ENCODE peak calls at places on chromosome 22, in five cellular contexts. Y is PC-9, P is MM.1S, U is HCT116, X is neural progenitor cell. T is an unnamed sample.
A peak's percentile ranks its signal among the peaks of the same experiment; 100 is the strongest.

GRCh38 chr22:48197189-48197690 is 1434.8 kb downstream of the TBC1D22A start:
- DNase-seq in Y (no peak), P (no peak), X (no peak), U (no peak), T (no peak)

GRCh38 chr22:18148508-18148965 is 1.4 kb upstream of the USP18 start:
- DNase-seq in P (no peak), X (no peak), Y (no peak), U (no peak), T (no peak)

GRCh38 chr22:32142600-32142999 is 16.5 kb downstream of the C22orf42 start:
- DNase-seq in P (no peak), X (no peak), Y (no peak), U (no peak), T (no peak)

GRCh38 chr22:17191163-17191562 is 28.1 kb downstream of the ADA2 start:
- DNase-seq in Y (no peak), P (no peak), U (no peak), X (no peak), T (no peak)

GRCh38 chr22:20110359-20110985 is 5.4 kb upstream of the RANBP1 start:
- DNase-seq in X (no peak), Y (no peak), P (no peak), U (no peak), T (no peak)

GRCh38 chr22:24325105-24325757 is 54.6 kb downstream of the SPECC1L start:
- DNase-seq in P (peak; percentile 84), U (no peak), Y (no peak), X (peak; percentile 48), T (peak; percentile 87)

GRCh38 chr22:35637943-35638342 is 10.3 kb upstream of the APOL6 start:
- DNase-seq in Y (no peak), X (no peak), U (no peak), P (no peak), T (no peak)

GRCh38 chr22:23549198-23549595 is 30.9 kb downstream of the IGLL1 start:
- DNase-seq in P (no peak), X (no peak), Y (no peak), U (no peak), T (no peak)

GRCh38 chr22:42156121-42156520 is 25.5 kb upstream of the CYP2D6 start:
- DNase-seq in U (no peak), Y (peak; percentile 37), P (no peak), X (no peak), T (no peak)

DNA sequence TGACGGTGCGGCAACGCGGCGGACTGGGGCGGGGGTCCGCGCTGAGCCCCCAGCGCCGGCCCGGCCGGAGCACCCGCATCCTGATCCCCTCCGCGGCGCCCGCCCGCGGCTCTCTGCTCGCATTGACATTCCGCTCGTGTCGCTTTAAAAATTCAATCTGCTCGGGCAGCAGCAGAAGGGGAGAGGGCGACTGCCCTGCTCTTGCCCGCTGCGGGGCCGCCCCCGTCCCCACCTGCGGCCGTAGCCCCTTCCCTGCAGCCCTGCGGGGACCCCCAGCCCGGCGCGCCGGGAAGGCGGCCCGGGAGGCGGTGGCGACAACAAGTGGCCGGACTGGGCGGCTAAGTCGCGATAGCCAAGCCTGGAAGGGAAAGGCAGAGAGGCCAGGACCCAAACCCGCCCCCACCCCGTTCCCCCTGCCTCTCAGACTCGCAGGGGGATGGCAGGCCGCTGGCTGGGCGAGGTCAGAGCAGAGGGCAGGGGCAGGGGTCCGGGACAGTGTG is 1.1 kb downstream of the CABP7 start:
- DNase-seq in P (no peak), Y (no peak), X (peak; percentile 40), U (no peak), T (no peak)
- TF ChIP-seq EZH2 in P (no peak), Y (peak; percentile 87), X (peak; percentile 98), U (no peak), T (peak; percentile 84)

DNA sequence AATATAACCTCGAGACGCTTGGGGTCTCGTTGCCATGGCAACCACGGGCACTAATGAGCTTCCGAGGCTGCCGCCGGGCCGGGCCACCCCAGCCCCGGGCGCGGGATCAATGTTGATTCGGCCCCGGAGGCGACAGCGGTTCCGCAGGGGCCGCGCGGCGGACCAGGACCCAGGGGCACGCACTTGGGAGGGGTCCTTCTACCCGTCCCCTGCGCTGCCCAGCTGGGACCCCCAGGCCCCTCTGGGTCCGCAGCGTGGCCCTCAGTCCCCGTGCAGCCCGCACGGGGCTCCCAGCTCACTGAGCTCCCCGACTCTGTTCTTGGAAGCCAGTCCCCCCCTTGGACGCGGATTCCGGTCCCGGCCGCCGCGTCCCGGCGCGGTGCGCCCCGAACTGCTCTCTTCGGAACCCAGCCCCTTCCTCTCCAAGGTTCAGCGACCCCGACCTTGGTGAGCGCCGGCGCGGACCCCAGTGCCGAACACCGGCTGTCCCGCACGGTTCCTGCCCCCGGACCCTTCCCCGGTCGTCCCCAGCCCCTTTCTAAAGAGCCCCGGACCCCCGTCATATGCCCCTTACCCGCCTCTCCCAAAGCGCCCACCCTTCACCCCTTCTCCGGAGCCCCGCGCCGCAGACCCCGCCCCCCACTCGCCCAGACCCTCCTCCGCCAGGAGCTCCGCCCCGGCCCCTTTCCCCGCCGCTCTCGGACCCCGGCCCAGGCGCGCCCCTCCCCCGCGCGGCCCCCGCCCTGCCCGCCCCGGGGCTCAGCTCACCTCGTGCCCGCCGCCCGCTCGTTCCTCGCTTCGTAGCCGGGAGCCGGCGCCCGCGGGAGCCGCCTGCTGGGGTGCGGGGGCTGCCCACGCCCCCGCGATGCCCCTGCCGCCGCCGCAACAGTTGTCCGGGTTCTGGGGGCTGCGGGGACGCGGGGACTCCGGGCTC is 18.2 kb upstream of the SHISAL1 start:
- DNase-seq in U (no peak), P (no peak), Y (no peak), X (peak; percentile 76), T (no peak)
- TF ChIP-seq EZH2 in U (no peak), P (no peak), Y (no peak), X (peak; percentile 66), T (peak; percentile 99)

GRCh38 chr22:45888221-45889092 is 88.5 kb downstream of the WNT7B start:
- DNase-seq in Y (no peak), U (no peak), P (no peak), X (no peak), T (no peak)
- TF ChIP-seq EZH2 in Y (no peak), U (no peak), P (no peak), X (no peak), T (no peak)

GRCh38 chr22:39560127-39560526 is 10.4 kb upstream of the CACNA1I start:
- DNase-seq in U (no peak), P (no peak), Y (peak; percentile 51), X (no peak), T (no peak)

GRCh38 chr22:39558950-39559349 is 11.6 kb upstream of the CACNA1I start:
- DNase-seq in X (no peak), U (no peak), P (no peak), Y (no peak), T (no peak)

GRCh38 chr22:39559456-39560105 is 11.0 kb upstream of the CACNA1I start:
- DNase-seq in P (no peak), U (no peak), X (peak; percentile 67), Y (peak; percentile 81), T (no peak)

GRCh38 chr22:39558254-39558727 is 12.3 kb upstream of the CACNA1I start:
- DNase-seq in U (no peak), X (peak; percentile 50), Y (no peak), P (no peak), T (no peak)

GRCh38 chr22:39556970-39557811 is 13.4 kb upstream of the CACNA1I start:
- DNase-seq in U (no peak), X (peak; percentile 75), P (no peak), Y (peak; percentile 47), T (no peak)
- TF ChIP-seq EZH2 in U (no peak), X (peak; percentile 60), P (no peak), Y (no peak), T (peak; percentile 88)

GRCh38 chr22:22348127-22348814 is 103.7 kb downstream of the VPREB1 start:
- DNase-seq in U (peak; percentile 26), Y (no peak), X (peak; percentile 75), P (peak; percentile 46), T (no peak)
- TF ChIP-seq EZH2 in U (no peak), Y (no peak), X (no peak), P (no peak), T (no peak)

DNA sequence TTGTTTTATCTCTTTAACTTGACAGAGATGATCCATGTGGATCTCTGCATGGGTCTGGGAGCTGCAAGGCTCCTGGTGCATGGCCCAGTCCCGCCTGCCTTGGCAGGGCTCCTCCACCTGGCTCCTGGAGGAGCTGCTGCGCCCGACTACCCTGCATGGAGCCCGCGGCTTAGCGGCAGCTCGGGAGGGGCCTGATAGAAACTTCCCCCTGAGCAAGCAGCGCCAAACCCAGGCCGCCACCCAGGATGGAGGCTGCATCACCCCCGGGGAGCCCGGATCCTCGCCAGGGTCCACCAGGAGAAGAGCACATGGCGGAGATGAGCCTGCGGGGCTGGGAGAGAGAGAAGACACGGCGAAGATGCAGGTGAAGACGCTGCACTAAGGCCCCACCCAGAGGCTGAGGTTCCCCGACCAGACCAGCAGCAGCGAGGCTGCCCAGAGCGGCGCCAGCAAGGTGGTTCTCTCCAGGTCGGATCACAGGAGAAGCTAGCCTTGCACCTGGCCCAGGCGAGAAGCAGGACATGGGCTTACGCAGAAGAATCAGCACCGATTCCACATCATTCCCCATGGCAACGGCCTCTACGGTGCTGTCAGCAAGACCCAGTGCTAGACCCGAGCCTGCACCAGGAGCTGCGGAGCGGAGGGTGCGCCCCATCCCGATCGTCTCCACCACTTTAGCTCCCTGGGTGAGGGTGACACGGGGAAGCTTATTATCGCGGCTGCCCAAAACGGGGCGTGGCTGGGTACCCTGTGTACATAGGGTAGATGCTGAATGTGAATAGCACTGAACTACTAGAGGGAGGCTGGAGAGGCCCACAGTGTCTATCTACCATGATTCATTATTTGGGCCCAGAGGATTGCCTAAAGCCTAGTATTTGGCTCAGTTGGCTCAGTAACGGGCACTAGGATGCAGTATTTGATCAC is 41.3 kb upstream of the VPREB1 start:
- DNase-seq in Y (no peak), P (no peak), U (no peak), X (no peak), T (no peak)
- TF ChIP-seq EZH2 in Y (no peak), P (no peak), U (no peak), X (no peak), T (peak; percentile 35)

DNA sequence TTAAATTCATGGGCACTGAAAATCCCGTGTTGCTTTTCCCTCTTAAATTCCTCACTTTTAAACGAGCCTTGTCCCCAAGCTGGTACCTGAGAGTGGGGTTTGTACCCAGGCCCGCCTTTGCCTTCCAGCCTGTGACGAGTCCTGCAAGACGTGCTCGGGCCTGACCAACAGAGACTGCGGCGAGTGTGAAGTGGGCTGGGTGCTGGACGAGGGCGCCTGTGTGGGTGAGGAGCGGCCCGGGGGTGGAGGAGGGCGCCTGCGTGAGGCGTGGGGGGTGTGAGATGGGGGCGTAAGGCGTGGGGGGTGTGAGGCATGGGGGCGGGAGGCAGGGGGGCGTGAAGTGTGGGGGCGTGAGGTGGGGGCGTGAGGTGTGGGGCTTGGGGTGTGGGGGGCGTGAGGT is 4.0 kb downstream of the CRELD2 start:
- DNase-seq in U (no peak), P (no peak), X (no peak), Y (no peak), T (no peak)
- TF ChIP-seq EZH2 in U (no peak), P (no peak), X (no peak), Y (no peak), T (no peak)

T was measured in endothelial cell of umbilical vein.